ENCODE peak calls at places on chromosomes 13 and 19, in five cellular contexts. O is NAMALWA, E is ecto neural progenitor cell, S is fibroblast of the conjunctiva, B is A172. D is an unnamed sample.

GRCh38 chr13:28100149-28101121 is at the start of gene FLT3:
- DNase-seq in O (no peak), E (peak; percentile 76), S (no peak), B (peak; percentile 50), D (peak; percentile 80)

GRCh38 chr13:101139076-101139475 is 277.2 kb downstream of the NALCN start:
- DNase-seq in O (no peak), E (no peak), S (no peak), B (no peak), D (no peak)

GRCh38 chr13:47413112-47413511 is 516.3 kb upstream of the HTR2A start:
- DNase-seq in O (no peak), E (no peak), S (peak; percentile 23), B (no peak), D (no peak)

GRCh38 chr19:16604615-16605014 is 23.4 kb downstream of the MED26 start:
- DNase-seq in O (no peak), E (no peak), S (no peak), B (no peak), D (no peak)

GRCh38 chr13:51225034-51225433 is 2.8 kb downstream of the FAM124A start:
- DNase-seq in O (no peak), E (no peak), S (no peak), B (no peak), D (no peak)

GRCh38 chr13:106349080-106349841 is 186.2 kb downstream of the EFNB2 start:
- DNase-seq in O (no peak), E (peak; percentile 55), S (no peak), B (peak; percentile 65), D (no peak)

GRCh38 chr13:30235206-30235605 is 72.1 kb downstream of the KATNAL1 start:
- DNase-seq in O (peak; percentile 25), E (no peak), S (no peak), B (no peak), D (no peak)

GRCh38 chr13:64488731-64489130 is 2741.4 kb downstream of the PCDH9 start:
- DNase-seq in O (no peak), E (no peak), S (no peak), B (no peak), D (no peak)

GRCh38 chr19:6710273-6711077 is 10.0 kb downstream of the C3 start:
- DNase-seq in O (no peak), E (no peak), S (no peak), B (no peak), D (peak; percentile 56)

GRCh38 chr13:32676242-32676641 is 90.0 kb downstream of the PDS5B start:
- DNase-seq in O (no peak), E (no peak), S (no peak), B (no peak), D (no peak)

GRCh38 chr19:3535235-3535921 is 3.6 kb upstream of the TEKTIP1 start:
- DNase-seq in O (no peak), E (no peak), S (no peak), B (no peak), D (no peak)

GRCh38 chr19:18006895-18007604 is 920 bp upstream of the ARRDC2 start:
- DNase-seq in O (peak; percentile 83), E (peak; percentile 89), S (peak; percentile 43), B (peak; percentile 68), D (peak; percentile 84)

GRCh38 chr13:109816979-109817275 is 30.5 kb upstream of the IRS2 start:
- DNase-seq in O (no peak), E (no peak), S (peak; percentile 36), B (peak; percentile 18), D (no peak)

GRCh38 chr13:32376642-32377418 is 51.1 kb downstream of the N4BP2L1 start:
- DNase-seq in O (no peak), E (no peak), S (no peak), B (no peak), D (no peak)

GRCh38 chr19:8161135-8161646 is 11.8 kb upstream of the FBN3 start:
- DNase-seq in O (peak; percentile 80), E (no peak), S (no peak), B (peak; percentile 51), D (peak; percentile 65)

GRCh38 chr19:6527893-6528543 is 2.8 kb upstream of the TNFSF9 start:
- DNase-seq in O (peak; percentile 96), E (no peak), S (no peak), B (no peak), D (no peak)

GRCh38 chr19:3046621-3047306 is 15.5 kb downstream of the TLE5 start:
- DNase-seq in O (no peak), E (no peak), S (no peak), B (no peak), D (peak; percentile 47)

GRCh38 chr13:57601536-57601935 is 30.0 kb upstream of the PCDH17 start:
- DNase-seq in O (no peak), E (no peak), S (no peak), B (no peak), D (no peak)

GRCh38 chr13:108851660-108852059 is 222.2 kb downstream of the MYO16 start:
- DNase-seq in O (no peak), E (no peak), S (no peak), B (no peak), D (no peak)

GRCh38 chr13:75180805-75181455 is 301.0 kb downstream of the TBC1D4 start:
- DNase-seq in O (no peak), E (no peak), S (no peak), B (peak; percentile 67), D (no peak)

GRCh38 chr13:80556291-80556690 is 215.4 kb upstream of the SPRY2 start:
- DNase-seq in O (no peak), E (no peak), S (no peak), B (no peak), D (no peak)

GRCh38 chr19:13492128-13492527 is 14.2 kb downstream of the CACNA1A start:
- DNase-seq in O (no peak), E (no peak), S (no peak), B (peak; percentile 13), D (no peak)

GRCh38 chr13:61734683-61735082 is 319.0 kb upstream of the PCDH20 start:
- DNase-seq in O (no peak), E (no peak), S (no peak), B (no peak), D (no peak)

GRCh38 chr13:97435794-97436193 is 1.8 kb downstream of the RAP2A start:
- DNase-seq in O (peak; percentile 51), E (no peak), S (no peak), B (no peak), D (no peak)

GRCh38 chr13:110280996-110281688 is 25.8 kb downstream of the COL4A1 start:
- DNase-seq in O (no peak), E (no peak), S (no peak), B (no peak), D (no peak)

D was measured in RPMI8226.